ENCODE peak calls at places on chromosomes 1 and 21, in four cellular contexts. One of them, this sample, is unnamed.

GRCh38 chr1:16980473-16981268 is at the start of gene MFAP2:
- DNase-seq in K562: no peak
- DNase-seq in HepG2: no peak
- DNase-seq in A549: no peak
- DNase-seq in this sample: no peak

GRCh38 chr1:27609210-27609555 is 5.2 kb upstream of the AHDC1 start:
- DNase-seq in K562: no peak
- DNase-seq in A549: no peak
- DNase-seq in HepG2: no peak
- DNase-seq in this sample: no peak

GRCh38 chr1:222616535-222616934 is 1.4 kb upstream of the MIA3 start:
- DNase-seq in K562: no peak
- DNase-seq in HepG2: peak; percentile 22
- DNase-seq in A549: peak; percentile 8
- DNase-seq in this sample: no peak

GRCh38 chr1:172386046-172386445 is 34.4 kb upstream of the C1orf105 start:
- DNase-seq in K562: no peak
- DNase-seq in A549: no peak
- DNase-seq in HepG2: no peak
- DNase-seq in this sample: no peak

GRCh38 chr21:37551406-37552355 is 185.1 kb downstream of the DYRK1A start:
- DNase-seq in K562: no peak
- DNase-seq in HepG2: peak; percentile 53
- DNase-seq in A549: no peak
- DNase-seq in this sample: no peak

GRCh38 chr1:71593523-71593922 is 512.7 kb upstream of the ZRANB2 start:
- DNase-seq in HepG2: no peak
- DNase-seq in A549: no peak
- DNase-seq in K562: no peak
- DNase-seq in this sample: no peak

GRCh38 chr21:37503848-37504467 is 137.4 kb downstream of the DYRK1A start:
- DNase-seq in HepG2: peak; percentile 8
- DNase-seq in A549: no peak
- DNase-seq in K562: no peak
- DNase-seq in this sample: no peak

GRCh38 chr1:21567241-21568005 is 58.2 kb downstream of the ALPL start:
- DNase-seq in K562: no peak
- DNase-seq in A549: no peak
- DNase-seq in HepG2: no peak
- DNase-seq in this sample: no peak

GRCh38 chr1:47333578-47333921 is at the start of gene CMPK1:
- DNase-seq in K562: peak; percentile 90
- DNase-seq in A549: peak; percentile 82
- DNase-seq in HepG2: peak; percentile 73
- DNase-seq in this sample: peak; percentile 55

GRCh38 chr1:87794788-87795614 is 466.3 kb downstream of the LMO4 start:
- DNase-seq in A549: peak; percentile 75
- DNase-seq in HepG2: peak; percentile 86
- DNase-seq in K562: no peak
- DNase-seq in this sample: no peak

GRCh38 chr1:231478800-231479199 is 49.7 kb upstream of the TSNAX start:
- DNase-seq in K562: no peak
- DNase-seq in A549: no peak
- DNase-seq in HepG2: no peak
- DNase-seq in this sample: no peak

GRCh38 chr1:94092210-94092613 is 28.7 kb downstream of the ABCA4 start:
- DNase-seq in A549: no peak
- DNase-seq in HepG2: no peak
- DNase-seq in K562: no peak
- DNase-seq in this sample: no peak

GRCh38 chr1:173415490-173415889 is 61.6 kb upstream of the PRDX6 start:
- DNase-seq in HepG2: no peak
- DNase-seq in A549: no peak
- DNase-seq in K562: no peak
- DNase-seq in this sample: peak; percentile 79

GRCh38 chr21:34885636-34886553 is 163.2 kb downstream of the RUNX1 start:
- DNase-seq in A549: no peak
- DNase-seq in HepG2: peak; percentile 55
- DNase-seq in K562: no peak
- DNase-seq in this sample: no peak

GRCh38 chr1:214187152-214187900 is 93.6 kb upstream of the SMYD2 start:
- DNase-seq in K562: no peak
- DNase-seq in HepG2: no peak
- DNase-seq in A549: no peak
- DNase-seq in this sample: no peak

GRCh38 chr1:10575616-10576015 is 100.9 kb downstream of the PEX14 start:
- DNase-seq in K562: no peak
- DNase-seq in HepG2: no peak
- DNase-seq in A549: peak; percentile 22
- DNase-seq in this sample: no peak

GRCh38 chr1:33576821-33577599 is 104.6 kb downstream of the ZSCAN20 start:
- DNase-seq in K562: no peak
- DNase-seq in A549: no peak
- DNase-seq in HepG2: no peak
- DNase-seq in this sample: no peak

GRCh38 chr21:29378814-29379213 is 80.1 kb downstream of the BACH1 start:
- DNase-seq in HepG2: no peak
- DNase-seq in A549: no peak
- DNase-seq in K562: no peak
- DNase-seq in this sample: no peak

GRCh38 chr1:183589836-183590224 is 429 bp downstream of the NCF2 start:
- DNase-seq in K562: no peak
- DNase-seq in HepG2: no peak
- DNase-seq in A549: no peak
- DNase-seq in this sample: no peak

GRCh38 chr21:18951291-18952038 is 547.9 kb upstream of the TMPRSS15 start:
- DNase-seq in HepG2: no peak
- DNase-seq in A549: peak; percentile 5
- DNase-seq in K562: no peak
- DNase-seq in this sample: no peak

GRCh38 chr1:119327436-119328155 is 41.0 kb upstream of the HAO2 start:
- DNase-seq in HepG2: peak; percentile 50
- DNase-seq in K562: no peak
- DNase-seq in A549: no peak
- DNase-seq in this sample: no peak

GRCh38 chr1:54805981-54806381 is 4.9 kb upstream of the TTC22 start:
- DNase-seq in HepG2: no peak
- DNase-seq in K562: no peak
- DNase-seq in A549: no peak
- DNase-seq in this sample: no peak

GRCh38 chr1:164591858-164592257 is 32.9 kb downstream of the PBX1 start:
- DNase-seq in A549: no peak
- DNase-seq in K562: no peak
- DNase-seq in HepG2: no peak
- DNase-seq in this sample: no peak

GRCh38 chr1:58941471-58942289 is 157.8 kb upstream of the JUN start:
- DNase-seq in HepG2: peak; percentile 36
- DNase-seq in A549: no peak
- DNase-seq in K562: no peak
- DNase-seq in this sample: no peak

GRCh38 chr21:41466024-41466820 is 40.2 kb downstream of the MX1 start:
- DNase-seq in K562: no peak
- DNase-seq in HepG2: peak; percentile 31
- DNase-seq in A549: peak; percentile 7
- DNase-seq in this sample: no peak

DNA sequence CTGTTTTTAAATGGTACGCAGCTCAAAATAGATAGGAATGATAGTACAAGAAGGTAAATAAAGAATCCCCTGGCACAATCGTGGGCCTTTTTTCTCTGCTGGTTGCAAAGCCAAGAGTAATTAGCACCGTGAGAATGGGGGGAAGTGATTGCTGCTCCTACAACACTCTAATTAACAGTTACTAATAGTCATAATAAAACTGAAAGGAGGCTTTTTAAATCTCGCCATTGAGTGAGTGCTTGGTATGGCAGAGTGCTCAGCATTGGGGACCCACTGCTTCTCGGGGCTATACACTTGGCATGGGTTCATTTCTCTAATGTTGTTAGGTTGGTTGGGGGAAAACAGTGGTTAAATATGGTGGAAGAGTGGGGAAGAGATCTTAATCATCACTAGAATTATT is 146.8 kb downstream of the KAZN start:
- DNase-seq in HepG2: no peak
- DNase-seq in A549: no peak
- DNase-seq in K562: no peak
- DNase-seq in this sample: no peak
- TF ChIP-seq POLR2A in HepG2: no peak
- TF ChIP-seq POLR2A in A549: no peak
- TF ChIP-seq POLR2A in K562: no peak
- TF ChIP-seq POLR2A in this sample: no peak

GRCh38 chr1:147545133-147545532 is 3.8 kb downstream of the BCL9 start:
- DNase-seq in K562: no peak
- DNase-seq in A549: no peak
- DNase-seq in HepG2: no peak
- DNase-seq in this sample: peak; percentile 24

GRCh38 chr1:147534386-147534785 is 6.9 kb upstream of the BCL9 start:
- DNase-seq in K562: no peak
- DNase-seq in HepG2: peak; percentile 26
- DNase-seq in A549: no peak
- DNase-seq in this sample: no peak

GRCh38 chr1:147541672-147542548 is 609 bp downstream of the BCL9 start:
- DNase-seq in K562: no peak
- DNase-seq in HepG2: no peak
- DNase-seq in A549: no peak
- DNase-seq in this sample: no peak

GRCh38 chr1:147542549-147542857 is 1.2 kb downstream of the BCL9 start:
- DNase-seq in K562: no peak
- DNase-seq in A549: no peak
- DNase-seq in HepG2: no peak
- DNase-seq in this sample: no peak

DNA sequence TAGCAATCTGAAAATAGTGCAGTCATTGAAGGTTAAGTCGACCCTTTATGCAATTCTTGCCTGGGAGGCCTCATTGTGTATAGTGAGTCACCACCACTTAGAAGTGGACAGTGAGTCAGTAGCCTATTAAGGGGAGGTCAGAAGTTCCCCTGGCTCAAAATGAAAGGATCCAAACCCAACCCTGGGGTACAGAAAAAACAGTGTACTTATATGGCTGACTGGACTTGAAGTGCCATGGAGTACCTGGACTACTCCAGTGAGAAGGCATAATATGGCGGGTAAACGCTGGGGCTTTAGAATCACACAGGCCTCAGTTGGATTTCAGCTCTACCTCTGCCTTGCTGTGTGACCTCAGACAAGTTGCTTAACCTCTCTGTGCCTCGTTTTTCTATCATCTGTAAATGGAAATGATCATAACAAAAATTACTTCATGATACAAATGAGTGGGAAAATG is 2.2 kb upstream of the BCL9 start:
- DNase-seq in HepG2: peak; percentile 77
- DNase-seq in K562: peak; percentile 21
- DNase-seq in A549: peak; percentile 85
- DNase-seq in this sample: no peak
- TF ChIP-seq EP300 in HepG2: no peak
- TF ChIP-seq EP300 in K562: no peak
- TF ChIP-seq EP300 in A549: no peak
- TF ChIP-seq EP300 in this sample: no peak

GRCh38 chr1:108611984-108612383 is 48.9 kb downstream of the HENMT1 start:
- DNase-seq in K562: no peak
- DNase-seq in A549: no peak
- DNase-seq in HepG2: no peak
- DNase-seq in this sample: no peak
- TF ChIP-seq REST in K562: no peak
- TF ChIP-seq REST in A549: no peak
- TF ChIP-seq REST in HepG2: no peak
- TF ChIP-seq REST in this sample: no peak

GRCh38 chr1:1349256-1350012 is at the start of gene DVL1:
- DNase-seq in K562: peak; percentile 93
- DNase-seq in HepG2: no peak
- DNase-seq in A549: peak; percentile 47
- DNase-seq in this sample: no peak
- TF ChIP-seq POLR2A in K562: no peak
- TF ChIP-seq POLR2A in HepG2: no peak
- TF ChIP-seq POLR2A in A549: peak; percentile 38
- TF ChIP-seq POLR2A in this sample: peak; percentile 68

GRCh38 chr21:36450511-36450910 is 29.4 kb downstream of the CLDN14 start:
- DNase-seq in K562: no peak
- DNase-seq in A549: no peak
- DNase-seq in HepG2: no peak
- DNase-seq in this sample: no peak
- TF ChIP-seq EP300 in K562: no peak
- TF ChIP-seq EP300 in A549: no peak
- TF ChIP-seq EP300 in HepG2: no peak
- TF ChIP-seq EP300 in this sample: no peak

GRCh38 chr1:186187601-186188000 is 187.5 kb downstream of the TPR start:
- DNase-seq in A549: no peak
- DNase-seq in HepG2: no peak
- DNase-seq in K562: no peak
- DNase-seq in this sample: no peak
- TF ChIP-seq REST in A549: no peak
- TF ChIP-seq REST in HepG2: no peak
- TF ChIP-seq REST in K562: no peak
- TF ChIP-seq REST in this sample: no peak

DNA sequence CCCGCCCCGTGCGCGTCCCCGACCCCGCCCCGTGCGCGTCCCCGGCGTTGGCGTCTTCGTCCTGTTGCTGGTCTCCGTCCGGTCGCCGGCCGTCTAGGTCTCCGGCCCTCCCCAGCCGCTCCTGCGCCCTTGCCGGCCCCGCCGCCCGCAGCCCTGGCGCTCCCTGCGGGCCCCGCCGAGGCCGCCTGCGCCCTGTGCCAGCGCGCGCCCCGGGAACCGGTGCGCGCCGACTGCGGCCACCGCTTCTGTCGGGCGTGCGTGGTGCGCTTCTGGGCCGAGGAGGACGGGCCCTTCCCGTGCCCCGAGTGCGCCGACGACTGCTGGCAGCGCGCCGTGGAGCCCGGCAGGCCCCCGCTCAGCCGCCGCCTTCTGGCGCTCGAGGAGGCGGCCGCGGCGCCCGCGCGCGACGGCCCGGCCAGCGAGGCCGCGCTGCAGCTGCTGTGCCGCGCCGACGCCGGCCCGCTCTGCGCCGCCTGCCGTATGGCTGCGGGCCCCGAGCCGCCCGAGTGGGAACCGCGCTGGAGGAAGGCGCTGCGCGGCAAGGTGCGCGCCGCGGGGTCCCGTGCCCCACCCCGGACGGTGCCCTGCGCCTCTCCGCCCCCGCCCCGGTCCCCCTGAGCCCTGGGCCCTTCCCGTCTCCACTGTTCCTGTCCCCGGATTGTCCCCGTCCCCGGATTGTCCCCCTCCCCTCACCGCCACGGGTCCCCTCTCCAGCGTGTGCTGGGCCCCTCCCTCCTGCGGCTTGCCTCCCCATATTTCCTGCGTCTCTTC is at the start of gene RNF187:
- DNase-seq in HepG2: no peak
- DNase-seq in A549: no peak
- DNase-seq in K562: peak; percentile 95
- DNase-seq in this sample: no peak
- TF ChIP-seq POLR2A in HepG2: no peak
- TF ChIP-seq POLR2A in A549: peak; percentile 67
- TF ChIP-seq POLR2A in K562: no peak
- TF ChIP-seq POLR2A in this sample: peak; percentile 10

DNA sequence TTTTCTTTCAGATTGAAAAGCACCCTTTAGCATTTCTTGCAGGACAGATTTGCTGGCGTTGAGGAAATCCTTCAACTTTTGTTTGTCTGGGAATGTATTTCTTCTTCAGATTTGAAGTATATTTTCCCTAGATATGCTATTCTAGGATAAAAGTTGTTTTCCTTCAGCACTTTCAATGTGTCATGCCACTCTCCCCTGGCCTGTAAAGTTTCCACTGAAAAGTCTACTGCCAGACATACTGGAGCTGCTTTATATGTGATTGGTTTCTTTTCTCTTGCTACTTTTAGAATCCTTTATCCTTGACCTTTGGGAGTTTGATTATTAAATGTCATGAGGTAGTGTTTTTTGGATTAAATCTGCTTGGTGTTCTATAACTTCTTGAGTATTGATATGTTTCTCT is 44.2 kb upstream of the CD55 start:
- DNase-seq in A549: no peak
- DNase-seq in K562: no peak
- DNase-seq in HepG2: no peak
- DNase-seq in this sample: no peak
- TF ChIP-seq EP300 in A549: no peak
- TF ChIP-seq EP300 in K562: no peak
- TF ChIP-seq EP300 in HepG2: no peak
- TF ChIP-seq EP300 in this sample: no peak

This sample was measured in GM12878.